ENCODE peak calls at places on chromosomes 3 and 15, in four cellular contexts. One of them, this sample, is unnamed.

GRCh38 chr3:187368251-187368733 is at the start of gene RTP4:
- DNase-seq in upper lobe of right lung: no peak
- DNase-seq in activated CD4-positive, alpha-beta T cell treated with anti-CD3 and anti-CD28 coated beads, Interleukin-2, amount 50 U/mL, for 24 hours: peak
- DNase-seq in GM20000: peak
- DNase-seq in this sample: peak

GRCh38 chr15:88337993-88338392 is 81.5 kb upstream of the NTRK3 start:
- DNase-seq in upper lobe of right lung: no peak
- DNase-seq in activated CD4-positive, alpha-beta T cell treated with anti-CD3 and anti-CD28 coated beads, Interleukin-2, amount 50 U/mL, for 24 hours: no peak
- DNase-seq in GM20000: no peak
- DNase-seq in this sample: no peak

GRCh38 chr3:31135546-31135945 is 241.1 kb upstream of the GADL1 start:
- DNase-seq in upper lobe of right lung: no peak
- DNase-seq in activated CD4-positive, alpha-beta T cell treated with anti-CD3 and anti-CD28 coated beads, Interleukin-2, amount 50 U/mL, for 24 hours: no peak
- DNase-seq in GM20000: no peak
- DNase-seq in this sample: no peak

GRCh38 chr15:83843511-83843910 is 189.6 kb downstream of the ADAMTSL3 start:
- DNase-seq in upper lobe of right lung: no peak
- DNase-seq in activated CD4-positive, alpha-beta T cell treated with anti-CD3 and anti-CD28 coated beads, Interleukin-2, amount 50 U/mL, for 24 hours: no peak
- DNase-seq in GM20000: no peak
- DNase-seq in this sample: no peak

GRCh38 chr3:178960191-178960590 is 111.4 kb downstream of the ZMAT3 start:
- DNase-seq in upper lobe of right lung: no peak
- DNase-seq in activated CD4-positive, alpha-beta T cell treated with anti-CD3 and anti-CD28 coated beads, Interleukin-2, amount 50 U/mL, for 24 hours: no peak
- DNase-seq in GM20000: no peak
- DNase-seq in this sample: no peak

GRCh38 chr15:91228890-91229289 is 128.8 kb downstream of the SV2B start:
- DNase-seq in upper lobe of right lung: no peak
- DNase-seq in activated CD4-positive, alpha-beta T cell treated with anti-CD3 and anti-CD28 coated beads, Interleukin-2, amount 50 U/mL, for 24 hours: no peak
- DNase-seq in GM20000: no peak
- DNase-seq in this sample: no peak

GRCh38 chr15:61697796-61698195 is 362.5 kb downstream of the VPS13C start:
- DNase-seq in upper lobe of right lung: no peak
- DNase-seq in activated CD4-positive, alpha-beta T cell treated with anti-CD3 and anti-CD28 coated beads, Interleukin-2, amount 50 U/mL, for 24 hours: no peak
- DNase-seq in GM20000: no peak
- DNase-seq in this sample: no peak

GRCh38 chr15:98401029-98401428 is 247.3 kb upstream of the IGF1R start:
- DNase-seq in upper lobe of right lung: no peak
- DNase-seq in activated CD4-positive, alpha-beta T cell treated with anti-CD3 and anti-CD28 coated beads, Interleukin-2, amount 50 U/mL, for 24 hours: no peak
- DNase-seq in GM20000: no peak
- DNase-seq in this sample: no peak

GRCh38 chr3:152298393-152299242 is 29.9 kb downstream of the MBNL1 start:
- DNase-seq in upper lobe of right lung: peak
- DNase-seq in activated CD4-positive, alpha-beta T cell treated with anti-CD3 and anti-CD28 coated beads, Interleukin-2, amount 50 U/mL, for 24 hours: peak
- DNase-seq in GM20000: peak
- DNase-seq in this sample: peak

GRCh38 chr15:85623648-85624047 is 171.1 kb downstream of the KLHL25 start:
- DNase-seq in upper lobe of right lung: no peak
- DNase-seq in activated CD4-positive, alpha-beta T cell treated with anti-CD3 and anti-CD28 coated beads, Interleukin-2, amount 50 U/mL, for 24 hours: no peak
- DNase-seq in GM20000: no peak
- DNase-seq in this sample: no peak

GRCh38 chr3:124748560-124749198 is 18.4 kb downstream of the UMPS start:
- DNase-seq in upper lobe of right lung: no peak
- DNase-seq in activated CD4-positive, alpha-beta T cell treated with anti-CD3 and anti-CD28 coated beads, Interleukin-2, amount 50 U/mL, for 24 hours: no peak
- DNase-seq in GM20000: no peak
- DNase-seq in this sample: no peak

GRCh38 chr15:45230246-45230965 is 21.6 kb upstream of the SLC28A2 start:
- DNase-seq in upper lobe of right lung: no peak
- DNase-seq in activated CD4-positive, alpha-beta T cell treated with anti-CD3 and anti-CD28 coated beads, Interleukin-2, amount 50 U/mL, for 24 hours: no peak
- DNase-seq in GM20000: no peak
- DNase-seq in this sample: no peak

GRCh38 chr3:36942632-36943248 is 2.1 kb downstream of the TRANK1 start:
- DNase-seq in upper lobe of right lung: no peak
- DNase-seq in activated CD4-positive, alpha-beta T cell treated with anti-CD3 and anti-CD28 coated beads, Interleukin-2, amount 50 U/mL, for 24 hours: no peak
- DNase-seq in GM20000: no peak
- DNase-seq in this sample: no peak

GRCh38 chr3:194306109-194306686 is 44.9 kb downstream of the CPN2 start:
- DNase-seq in upper lobe of right lung: peak
- DNase-seq in activated CD4-positive, alpha-beta T cell treated with anti-CD3 and anti-CD28 coated beads, Interleukin-2, amount 50 U/mL, for 24 hours: no peak
- DNase-seq in GM20000: no peak
- DNase-seq in this sample: peak

GRCh38 chr15:64521726-64522164 is 61.4 kb downstream of the ZNF609 start:
- DNase-seq in upper lobe of right lung: no peak
- DNase-seq in activated CD4-positive, alpha-beta T cell treated with anti-CD3 and anti-CD28 coated beads, Interleukin-2, amount 50 U/mL, for 24 hours: no peak
- DNase-seq in GM20000: no peak
- DNase-seq in this sample: no peak

GRCh38 chr3:127003175-127003555 is 20.2 kb downstream of the PLXNA1 start:
- DNase-seq in upper lobe of right lung: no peak
- DNase-seq in activated CD4-positive, alpha-beta T cell treated with anti-CD3 and anti-CD28 coated beads, Interleukin-2, amount 50 U/mL, for 24 hours: no peak
- DNase-seq in GM20000: no peak
- DNase-seq in this sample: no peak

GRCh38 chr3:45137656-45138181 is 8.5 kb downstream of the CDCP1 start:
- DNase-seq in upper lobe of right lung: no peak
- DNase-seq in activated CD4-positive, alpha-beta T cell treated with anti-CD3 and anti-CD28 coated beads, Interleukin-2, amount 50 U/mL, for 24 hours: no peak
- DNase-seq in GM20000: no peak
- DNase-seq in this sample: no peak

This sample was measured in central memory CD4-positive, alpha-beta T cell.